ENCODE peak calls at places on chromosomes 11 and 22, in six cellular contexts. One of them, this sample, is unnamed.

GRCh38 chr11:96061094-96061493 is 137.2 kb upstream of the MTMR2 start:
- DNase-seq in neural progenitor cell: no peak
- DNase-seq in Ammon's horn: no peak
- DNase-seq in Panc1: no peak
- DNase-seq in stimulated activated CD8-positive, alpha-beta memory T cell treated with anti-CD3 and anti-CD28 coated beads, Interleukin-12 subunit alpha, Interleukin-12 subunit beta, amount 100 ng/mL, for 1 hour: no peak
- DNase-seq in AG04450: no peak
- DNase-seq in this sample: no peak

GRCh38 chr11:72970557-72971118 is 156.4 kb downstream of the ATG16L2 start:
- DNase-seq in neural progenitor cell: no peak
- DNase-seq in Ammon's horn: no peak
- DNase-seq in Panc1: no peak
- DNase-seq in stimulated activated CD8-positive, alpha-beta memory T cell treated with anti-CD3 and anti-CD28 coated beads, Interleukin-12 subunit alpha, Interleukin-12 subunit beta, amount 100 ng/mL, for 1 hour: no peak
- DNase-seq in AG04450: no peak
- DNase-seq in this sample: no peak

GRCh38 chr11:47187723-47188122 is 1.5 kb upstream of the PACSIN3 start:
- DNase-seq in neural progenitor cell: no peak
- DNase-seq in Ammon's horn: no peak
- DNase-seq in Panc1: no peak
- DNase-seq in stimulated activated CD8-positive, alpha-beta memory T cell treated with anti-CD3 and anti-CD28 coated beads, Interleukin-12 subunit alpha, Interleukin-12 subunit beta, amount 100 ng/mL, for 1 hour: no peak
- DNase-seq in AG04450: no peak
- DNase-seq in this sample: no peak

GRCh38 chr22:48302657-48303359 is 1524.9 kb downstream of the BRD1 start:
- DNase-seq in neural progenitor cell: no peak
- DNase-seq in Ammon's horn: no peak
- DNase-seq in Panc1: no peak
- DNase-seq in stimulated activated CD8-positive, alpha-beta memory T cell treated with anti-CD3 and anti-CD28 coated beads, Interleukin-12 subunit alpha, Interleukin-12 subunit beta, amount 100 ng/mL, for 1 hour: no peak
- DNase-seq in AG04450: no peak
- DNase-seq in this sample: no peak

GRCh38 chr22:31584804-31585160 is 77.2 kb downstream of the PISD start:
- DNase-seq in neural progenitor cell: no peak
- DNase-seq in Ammon's horn: no peak
- DNase-seq in Panc1: no peak
- DNase-seq in stimulated activated CD8-positive, alpha-beta memory T cell treated with anti-CD3 and anti-CD28 coated beads, Interleukin-12 subunit alpha, Interleukin-12 subunit beta, amount 100 ng/mL, for 1 hour: no peak
- DNase-seq in AG04450: no peak
- DNase-seq in this sample: no peak

GRCh38 chr22:38652858-38653257 is 3.3 kb downstream of the FAM227A start:
- DNase-seq in neural progenitor cell: no peak
- DNase-seq in Ammon's horn: no peak
- DNase-seq in Panc1: no peak
- DNase-seq in stimulated activated CD8-positive, alpha-beta memory T cell treated with anti-CD3 and anti-CD28 coated beads, Interleukin-12 subunit alpha, Interleukin-12 subunit beta, amount 100 ng/mL, for 1 hour: no peak
- DNase-seq in AG04450: no peak
- DNase-seq in this sample: no peak

GRCh38 chr22:25711491-25711890 is 30.5 kb upstream of the MYO18B start:
- DNase-seq in neural progenitor cell: no peak
- DNase-seq in Ammon's horn: no peak
- DNase-seq in Panc1: no peak
- DNase-seq in stimulated activated CD8-positive, alpha-beta memory T cell treated with anti-CD3 and anti-CD28 coated beads, Interleukin-12 subunit alpha, Interleukin-12 subunit beta, amount 100 ng/mL, for 1 hour: no peak
- DNase-seq in AG04450: no peak
- DNase-seq in this sample: no peak

GRCh38 chr11:87859583-87859982 is 315.7 kb downstream of the RAB38 start:
- DNase-seq in neural progenitor cell: no peak
- DNase-seq in Ammon's horn: peak
- DNase-seq in Panc1: no peak
- DNase-seq in stimulated activated CD8-positive, alpha-beta memory T cell treated with anti-CD3 and anti-CD28 coated beads, Interleukin-12 subunit alpha, Interleukin-12 subunit beta, amount 100 ng/mL, for 1 hour: no peak
- DNase-seq in AG04450: no peak
- DNase-seq in this sample: no peak

GRCh38 chr11:98616256-98616655 is 404.5 kb upstream of the CNTN5 start:
- DNase-seq in neural progenitor cell: peak
- DNase-seq in Ammon's horn: no peak
- DNase-seq in Panc1: peak
- DNase-seq in stimulated activated CD8-positive, alpha-beta memory T cell treated with anti-CD3 and anti-CD28 coated beads, Interleukin-12 subunit alpha, Interleukin-12 subunit beta, amount 100 ng/mL, for 1 hour: no peak
- DNase-seq in AG04450: no peak
- DNase-seq in this sample: no peak

GRCh38 chr22:47130883-47131610 is 368.6 kb downstream of the TBC1D22A start:
- DNase-seq in neural progenitor cell: no peak
- DNase-seq in Ammon's horn: no peak
- DNase-seq in Panc1: no peak
- DNase-seq in stimulated activated CD8-positive, alpha-beta memory T cell treated with anti-CD3 and anti-CD28 coated beads, Interleukin-12 subunit alpha, Interleukin-12 subunit beta, amount 100 ng/mL, for 1 hour: no peak
- DNase-seq in AG04450: no peak
- DNase-seq in this sample: no peak

GRCh38 chr22:19479358-19480172 is at the start of gene CDC45:
- DNase-seq in neural progenitor cell: peak
- DNase-seq in Ammon's horn: peak
- DNase-seq in Panc1: peak
- DNase-seq in stimulated activated CD8-positive, alpha-beta memory T cell treated with anti-CD3 and anti-CD28 coated beads, Interleukin-12 subunit alpha, Interleukin-12 subunit beta, amount 100 ng/mL, for 1 hour: peak
- DNase-seq in AG04450: peak
- DNase-seq in this sample: peak

GRCh38 chr11:126257144-126257543 is 11.6 kb downstream of the SRPRA start:
- DNase-seq in neural progenitor cell: no peak
- DNase-seq in Ammon's horn: no peak
- DNase-seq in Panc1: no peak
- DNase-seq in stimulated activated CD8-positive, alpha-beta memory T cell treated with anti-CD3 and anti-CD28 coated beads, Interleukin-12 subunit alpha, Interleukin-12 subunit beta, amount 100 ng/mL, for 1 hour: no peak
- DNase-seq in AG04450: no peak
- DNase-seq in this sample: no peak

GRCh38 chr11:76738618-76739220 is 44.4 kb upstream of the TSKU start:
- DNase-seq in neural progenitor cell: no peak
- DNase-seq in Ammon's horn: no peak
- DNase-seq in Panc1: no peak
- DNase-seq in stimulated activated CD8-positive, alpha-beta memory T cell treated with anti-CD3 and anti-CD28 coated beads, Interleukin-12 subunit alpha, Interleukin-12 subunit beta, amount 100 ng/mL, for 1 hour: no peak
- DNase-seq in AG04450: no peak
- DNase-seq in this sample: no peak

GRCh38 chr11:12543596-12544415 is 130.4 kb upstream of the TEAD1 start:
- DNase-seq in neural progenitor cell: no peak
- DNase-seq in Ammon's horn: no peak
- DNase-seq in Panc1: no peak
- DNase-seq in stimulated activated CD8-positive, alpha-beta memory T cell treated with anti-CD3 and anti-CD28 coated beads, Interleukin-12 subunit alpha, Interleukin-12 subunit beta, amount 100 ng/mL, for 1 hour: no peak
- DNase-seq in AG04450: no peak
- DNase-seq in this sample: no peak

GRCh38 chr11:66489636-66490035 is 9.4 kb downstream of the DPP3 start:
- DNase-seq in neural progenitor cell: no peak
- DNase-seq in Ammon's horn: no peak
- DNase-seq in Panc1: no peak
- DNase-seq in stimulated activated CD8-positive, alpha-beta memory T cell treated with anti-CD3 and anti-CD28 coated beads, Interleukin-12 subunit alpha, Interleukin-12 subunit beta, amount 100 ng/mL, for 1 hour: no peak
- DNase-seq in AG04450: no peak
- DNase-seq in this sample: no peak

GRCh38 chr11:44894217-44894617 is 56.5 kb downstream of the TP53I11 start:
- DNase-seq in neural progenitor cell: peak
- DNase-seq in Ammon's horn: peak
- DNase-seq in Panc1: no peak
- DNase-seq in stimulated activated CD8-positive, alpha-beta memory T cell treated with anti-CD3 and anti-CD28 coated beads, Interleukin-12 subunit alpha, Interleukin-12 subunit beta, amount 100 ng/mL, for 1 hour: peak
- DNase-seq in AG04450: peak
- DNase-seq in this sample: peak

GRCh38 chr11:4748435-4748834 is 21.3 kb downstream of the OR51F1 start:
- DNase-seq in neural progenitor cell: no peak
- DNase-seq in Ammon's horn: peak
- DNase-seq in Panc1: no peak
- DNase-seq in stimulated activated CD8-positive, alpha-beta memory T cell treated with anti-CD3 and anti-CD28 coated beads, Interleukin-12 subunit alpha, Interleukin-12 subunit beta, amount 100 ng/mL, for 1 hour: no peak
- DNase-seq in AG04450: no peak
- DNase-seq in this sample: no peak

GRCh38 chr11:46902694-46903093 is 15.7 kb downstream of the LRP4 start:
- DNase-seq in neural progenitor cell: no peak
- DNase-seq in Ammon's horn: no peak
- DNase-seq in Panc1: no peak
- DNase-seq in stimulated activated CD8-positive, alpha-beta memory T cell treated with anti-CD3 and anti-CD28 coated beads, Interleukin-12 subunit alpha, Interleukin-12 subunit beta, amount 100 ng/mL, for 1 hour: no peak
- DNase-seq in AG04450: no peak
- DNase-seq in this sample: no peak

GRCh38 chr11:14638561-14638960 is 5.0 kb upstream of the PDE3B start:
- DNase-seq in neural progenitor cell: no peak
- DNase-seq in Ammon's horn: peak
- DNase-seq in Panc1: no peak
- DNase-seq in stimulated activated CD8-positive, alpha-beta memory T cell treated with anti-CD3 and anti-CD28 coated beads, Interleukin-12 subunit alpha, Interleukin-12 subunit beta, amount 100 ng/mL, for 1 hour: no peak
- DNase-seq in AG04450: no peak
- DNase-seq in this sample: no peak

GRCh38 chr22:23072035-23072910 is 2.0 kb downstream of the GNAZ start:
- DNase-seq in neural progenitor cell: no peak
- DNase-seq in Ammon's horn: no peak
- DNase-seq in Panc1: no peak
- DNase-seq in stimulated activated CD8-positive, alpha-beta memory T cell treated with anti-CD3 and anti-CD28 coated beads, Interleukin-12 subunit alpha, Interleukin-12 subunit beta, amount 100 ng/mL, for 1 hour: no peak
- DNase-seq in AG04450: no peak
- DNase-seq in this sample: no peak

GRCh38 chr22:45318558-45319318 is 9.0 kb downstream of the FAM118A start:
- DNase-seq in neural progenitor cell: peak
- DNase-seq in Ammon's horn: no peak
- DNase-seq in Panc1: no peak
- DNase-seq in stimulated activated CD8-positive, alpha-beta memory T cell treated with anti-CD3 and anti-CD28 coated beads, Interleukin-12 subunit alpha, Interleukin-12 subunit beta, amount 100 ng/mL, for 1 hour: peak
- DNase-seq in AG04450: no peak
- DNase-seq in this sample: peak

GRCh38 chr11:109654091-109654490 is 232.1 kb downstream of the C11orf87 start:
- DNase-seq in neural progenitor cell: no peak
- DNase-seq in Ammon's horn: no peak
- DNase-seq in Panc1: no peak
- DNase-seq in stimulated activated CD8-positive, alpha-beta memory T cell treated with anti-CD3 and anti-CD28 coated beads, Interleukin-12 subunit alpha, Interleukin-12 subunit beta, amount 100 ng/mL, for 1 hour: no peak
- DNase-seq in AG04450: no peak
- DNase-seq in this sample: no peak

GRCh38 chr11:107876141-107876540 is 17.6 kb upstream of the SLC35F2 start:
- DNase-seq in neural progenitor cell: no peak
- DNase-seq in Ammon's horn: no peak
- DNase-seq in Panc1: no peak
- DNase-seq in stimulated activated CD8-positive, alpha-beta memory T cell treated with anti-CD3 and anti-CD28 coated beads, Interleukin-12 subunit alpha, Interleukin-12 subunit beta, amount 100 ng/mL, for 1 hour: no peak
- DNase-seq in AG04450: no peak
- DNase-seq in this sample: no peak

GRCh38 chr22:36673821-36674220 is 29.7 kb downstream of the CACNG2 start:
- DNase-seq in neural progenitor cell: no peak
- DNase-seq in Ammon's horn: no peak
- DNase-seq in Panc1: no peak
- DNase-seq in stimulated activated CD8-positive, alpha-beta memory T cell treated with anti-CD3 and anti-CD28 coated beads, Interleukin-12 subunit alpha, Interleukin-12 subunit beta, amount 100 ng/mL, for 1 hour: no peak
- DNase-seq in AG04450: no peak
- DNase-seq in this sample: no peak

GRCh38 chr11:15560689-15561467 is 446.2 kb downstream of the INSC start:
- DNase-seq in neural progenitor cell: no peak
- DNase-seq in Ammon's horn: no peak
- DNase-seq in Panc1: no peak
- DNase-seq in stimulated activated CD8-positive, alpha-beta memory T cell treated with anti-CD3 and anti-CD28 coated beads, Interleukin-12 subunit alpha, Interleukin-12 subunit beta, amount 100 ng/mL, for 1 hour: no peak
- DNase-seq in AG04450: no peak
- DNase-seq in this sample: no peak

GRCh38 chr11:102220728-102221467 is 96.4 kb upstream of the BIRC3 start:
- DNase-seq in neural progenitor cell: no peak
- DNase-seq in Ammon's horn: no peak
- DNase-seq in Panc1: no peak
- DNase-seq in stimulated activated CD8-positive, alpha-beta memory T cell treated with anti-CD3 and anti-CD28 coated beads, Interleukin-12 subunit alpha, Interleukin-12 subunit beta, amount 100 ng/mL, for 1 hour: no peak
- DNase-seq in AG04450: peak
- DNase-seq in this sample: no peak

GRCh38 chr22:48868554-48868953 is 959.1 kb downstream of the BRD1 start:
- DNase-seq in neural progenitor cell: no peak
- DNase-seq in Ammon's horn: no peak
- DNase-seq in Panc1: no peak
- DNase-seq in stimulated activated CD8-positive, alpha-beta memory T cell treated with anti-CD3 and anti-CD28 coated beads, Interleukin-12 subunit alpha, Interleukin-12 subunit beta, amount 100 ng/mL, for 1 hour: no peak
- DNase-seq in AG04450: no peak
- DNase-seq in this sample: no peak

GRCh38 chr11:1908579-1908978 is 10.9 kb upstream of the TNNT3 start:
- DNase-seq in neural progenitor cell: no peak
- DNase-seq in Ammon's horn: no peak
- DNase-seq in Panc1: no peak
- DNase-seq in stimulated activated CD8-positive, alpha-beta memory T cell treated with anti-CD3 and anti-CD28 coated beads, Interleukin-12 subunit alpha, Interleukin-12 subunit beta, amount 100 ng/mL, for 1 hour: no peak
- DNase-seq in AG04450: no peak
- DNase-seq in this sample: no peak

GRCh38 chr11:2151500-2152257 is 9.3 kb downstream of the INS start:
- DNase-seq in neural progenitor cell: peak
- DNase-seq in Ammon's horn: peak
- DNase-seq in Panc1: peak
- DNase-seq in stimulated activated CD8-positive, alpha-beta memory T cell treated with anti-CD3 and anti-CD28 coated beads, Interleukin-12 subunit alpha, Interleukin-12 subunit beta, amount 100 ng/mL, for 1 hour: peak
- DNase-seq in AG04450: peak
- DNase-seq in this sample: peak

GRCh38 chr22:40525250-40525884 is 111.2 kb downstream of the MRTFA start:
- DNase-seq in neural progenitor cell: peak
- DNase-seq in Ammon's horn: no peak
- DNase-seq in Panc1: no peak
- DNase-seq in stimulated activated CD8-positive, alpha-beta memory T cell treated with anti-CD3 and anti-CD28 coated beads, Interleukin-12 subunit alpha, Interleukin-12 subunit beta, amount 100 ng/mL, for 1 hour: peak
- DNase-seq in AG04450: no peak
- DNase-seq in this sample: peak

GRCh38 chr11:109680127-109680526 is 258.1 kb downstream of the C11orf87 start:
- DNase-seq in neural progenitor cell: no peak
- DNase-seq in Ammon's horn: no peak
- DNase-seq in Panc1: no peak
- DNase-seq in stimulated activated CD8-positive, alpha-beta memory T cell treated with anti-CD3 and anti-CD28 coated beads, Interleukin-12 subunit alpha, Interleukin-12 subunit beta, amount 100 ng/mL, for 1 hour: no peak
- DNase-seq in AG04450: no peak
- DNase-seq in this sample: no peak

GRCh38 chr11:130551388-130551787 is 102.9 kb downstream of the ADAMTS15 start:
- DNase-seq in neural progenitor cell: no peak
- DNase-seq in Ammon's horn: no peak
- DNase-seq in Panc1: no peak
- DNase-seq in stimulated activated CD8-positive, alpha-beta memory T cell treated with anti-CD3 and anti-CD28 coated beads, Interleukin-12 subunit alpha, Interleukin-12 subunit beta, amount 100 ng/mL, for 1 hour: no peak
- DNase-seq in AG04450: no peak
- DNase-seq in this sample: no peak

GRCh38 chr22:19892249-19892879 is 37.7 kb upstream of the GNB1L start:
- DNase-seq in neural progenitor cell: peak
- DNase-seq in Ammon's horn: no peak
- DNase-seq in Panc1: no peak
- DNase-seq in stimulated activated CD8-positive, alpha-beta memory T cell treated with anti-CD3 and anti-CD28 coated beads, Interleukin-12 subunit alpha, Interleukin-12 subunit beta, amount 100 ng/mL, for 1 hour: no peak
- DNase-seq in AG04450: no peak
- DNase-seq in this sample: peak

GRCh38 chr11:116871248-116871647 is 33.8 kb upstream of the APOA1 start:
- DNase-seq in neural progenitor cell: no peak
- DNase-seq in Ammon's horn: no peak
- DNase-seq in Panc1: no peak
- DNase-seq in stimulated activated CD8-positive, alpha-beta memory T cell treated with anti-CD3 and anti-CD28 coated beads, Interleukin-12 subunit alpha, Interleukin-12 subunit beta, amount 100 ng/mL, for 1 hour: no peak
- DNase-seq in AG04450: no peak
- DNase-seq in this sample: no peak

GRCh38 chr11:117192401-117192875 is 6.7 kb upstream of the TAGLN start:
- DNase-seq in neural progenitor cell: no peak
- DNase-seq in Ammon's horn: no peak
- DNase-seq in Panc1: no peak
- DNase-seq in stimulated activated CD8-positive, alpha-beta memory T cell treated with anti-CD3 and anti-CD28 coated beads, Interleukin-12 subunit alpha, Interleukin-12 subunit beta, amount 100 ng/mL, for 1 hour: no peak
- DNase-seq in AG04450: no peak
- DNase-seq in this sample: no peak

GRCh38 chr11:67024410-67024809 is 1.5 kb downstream of the SYT12 start:
- DNase-seq in neural progenitor cell: no peak
- DNase-seq in Ammon's horn: no peak
- DNase-seq in Panc1: no peak
- DNase-seq in stimulated activated CD8-positive, alpha-beta memory T cell treated with anti-CD3 and anti-CD28 coated beads, Interleukin-12 subunit alpha, Interleukin-12 subunit beta, amount 100 ng/mL, for 1 hour: peak
- DNase-seq in AG04450: no peak
- DNase-seq in this sample: peak

GRCh38 chr11:78652866-78653265 is 78.2 kb upstream of the NARS2 start:
- DNase-seq in neural progenitor cell: no peak
- DNase-seq in Ammon's horn: no peak
- DNase-seq in Panc1: no peak
- DNase-seq in stimulated activated CD8-positive, alpha-beta memory T cell treated with anti-CD3 and anti-CD28 coated beads, Interleukin-12 subunit alpha, Interleukin-12 subunit beta, amount 100 ng/mL, for 1 hour: no peak
- DNase-seq in AG04450: no peak
- DNase-seq in this sample: no peak

GRCh38 chr11:46427364-46427763 is 35.8 kb upstream of the CHRM4 start:
- DNase-seq in neural progenitor cell: no peak
- DNase-seq in Ammon's horn: no peak
- DNase-seq in Panc1: no peak
- DNase-seq in stimulated activated CD8-positive, alpha-beta memory T cell treated with anti-CD3 and anti-CD28 coated beads, Interleukin-12 subunit alpha, Interleukin-12 subunit beta, amount 100 ng/mL, for 1 hour: no peak
- DNase-seq in AG04450: no peak
- DNase-seq in this sample: no peak

GRCh38 chr22:20107951-20108756 is 7.8 kb upstream of the RANBP1 start:
- DNase-seq in neural progenitor cell: no peak
- DNase-seq in Ammon's horn: no peak
- DNase-seq in Panc1: no peak
- DNase-seq in stimulated activated CD8-positive, alpha-beta memory T cell treated with anti-CD3 and anti-CD28 coated beads, Interleukin-12 subunit alpha, Interleukin-12 subunit beta, amount 100 ng/mL, for 1 hour: no peak
- DNase-seq in AG04450: no peak
- DNase-seq in this sample: no peak

GRCh38 chr11:30741039-30741550 is 154.9 kb upstream of the MPPED2 start:
- DNase-seq in neural progenitor cell: no peak
- DNase-seq in Ammon's horn: no peak
- DNase-seq in Panc1: no peak
- DNase-seq in stimulated activated CD8-positive, alpha-beta memory T cell treated with anti-CD3 and anti-CD28 coated beads, Interleukin-12 subunit alpha, Interleukin-12 subunit beta, amount 100 ng/mL, for 1 hour: no peak
- DNase-seq in AG04450: peak
- DNase-seq in this sample: no peak

This sample was measured in activated naive CD4-positive, alpha-beta T cell treated with anti-CD3 and anti-CD28 coated beads, Interleukin-2, amount 50 U/mL, for 16 hours.